ENCODE peak calls at places on chromosomes 3 and 15, in five cellular contexts. W, E, N, A and V are unnamed samples.
A peak's percentile ranks its signal among the peaks of the same experiment; 100 is the strongest.

GRCh38 chr3:53184701-53185100 is 23.7 kb downstream of the PRKCD start:
- DNase-seq in E (no peak), A (no peak), W (no peak), N (no peak), V (no peak)

GRCh38 chr3:33006081-33006480 is 54.6 kb downstream of the CCR4 start:
- DNase-seq in N (no peak), E (no peak), W (peak; percentile 56), A (no peak), V (no peak)

GRCh38 chr3:38567498-38567897 is 71.4 kb downstream of the EXOG start:
- DNase-seq in E (no peak), W (no peak), A (no peak), N (no peak), V (no peak)

GRCh38 chr3:160016972-160017371 is 28.3 kb downstream of the IL12A start:
- DNase-seq in N (peak; percentile 87), E (peak; percentile 83), W (no peak), A (no peak), V (no peak)

GRCh38 chr3:153901991-153902390 is 219.2 kb upstream of the ARHGEF26 start:
- DNase-seq in N (peak; percentile 63), E (no peak), W (no peak), A (peak; percentile 50), V (no peak)

GRCh38 chr15:58521293-58521991 is 89.7 kb downstream of the LIPC start:
- DNase-seq in E (no peak), W (no peak), A (peak; percentile 80), N (peak; percentile 93), V (peak; percentile 34)

GRCh38 chr15:100093211-100094126 is 248.3 kb downstream of the ADAMTS17 start:
- DNase-seq in N (peak; percentile 89), E (no peak), W (no peak), A (no peak), V (no peak)

GRCh38 chr15:38130200-38130567 is 122.5 kb upstream of the SPRED1 start:
- DNase-seq in W (peak; percentile 4), N (no peak), A (peak; percentile 67), E (peak; percentile 33), V (no peak)

GRCh38 chr3:172129868-172130751 is 90.7 kb downstream of the FNDC3B start:
- DNase-seq in N (peak; percentile 98), A (peak; percentile 98), E (no peak), W (no peak), V (peak; percentile 91)

GRCh38 chr15:47988564-47988963 is 132.2 kb upstream of the SLC24A5 start:
- DNase-seq in W (no peak), E (no peak), N (no peak), A (no peak), V (no peak)

GRCh38 chr15:74345051-74345450 is 22.4 kb downstream of the CYP11A1 start:
- DNase-seq in E (no peak), N (no peak), W (no peak), A (peak; percentile 31), V (no peak)

GRCh38 chr3:86702381-86702958 is 288.5 kb downstream of the VGLL3 start:
- DNase-seq in A (peak; percentile 24), N (peak; percentile 33), W (peak; percentile 24), E (peak; percentile 13), V (no peak)

GRCh38 chr3:36362973-36363372 is 17.3 kb upstream of the STAC start:
- DNase-seq in E (no peak), A (peak; percentile 79), N (peak; percentile 81), W (no peak), V (peak; percentile 18)

GRCh38 chr3:159045279-159045678 is 243.4 kb downstream of the MFSD1 start:
- DNase-seq in A (no peak), W (no peak), N (no peak), E (no peak), V (no peak)

GRCh38 chr3:172536505-172536904 is 13.3 kb upstream of the TNFSF10 start:
- DNase-seq in E (no peak), W (no peak), A (no peak), N (peak; percentile 21), V (no peak)

GRCh38 chr3:123870033-123870432 is 14.1 kb downstream of the MYLK start:
- DNase-seq in E (peak; percentile 72), N (peak; percentile 76), W (no peak), A (peak; percentile 79), V (no peak)

GRCh38 chr15:65333441-65333820 is 29.0 kb downstream of the RNU5B-1 start:
- DNase-seq in W (no peak), A (no peak), N (no peak), E (no peak), V (no peak)

GRCh38 chr3:133838296-133838789 is 32.7 kb downstream of the SRPRB start:
- DNase-seq in A (no peak), E (no peak), N (no peak), W (no peak), V (no peak)

GRCh38 chr15:29774900-29775299 is 47.4 kb downstream of the TJP1 start:
- DNase-seq in W (no peak), N (peak; percentile 54), E (no peak), A (peak; percentile 77), V (peak; percentile 54)

GRCh38 chr3:175041369-175041768 is 182.2 kb downstream of the NAALADL2 start:
- DNase-seq in A (peak; percentile 15), E (no peak), W (no peak), N (peak; percentile 49), V (no peak)

GRCh38 chr3:99246010-99246654 is 344.6 kb upstream of the DCBLD2 start:
- DNase-seq in N (peak; percentile 80), W (no peak), A (peak; percentile 70), E (no peak), V (no peak)

GRCh38 chr3:151430821-151431484 is 29.9 kb downstream of the IGSF10 start:
- DNase-seq in A (peak; percentile 51), W (no peak), E (no peak), N (no peak), V (no peak)

GRCh38 chr3:197554562-197555280 is 1.0 kb downstream of the BDH1 start:
- DNase-seq in N (peak; percentile 98), A (peak; percentile 99), E (peak; percentile 100), W (peak; percentile 99), V (peak; percentile 92)

GRCh38 chr3:105853801-105854432 is 14.9 kb downstream of the CBLB start:
- DNase-seq in N (no peak), W (no peak), E (peak; percentile 15), A (no peak), V (no peak)

GRCh38 chr3:177287231-177287630 is 89.9 kb upstream of the TBL1XR1 start:
- DNase-seq in N (no peak), A (no peak), E (no peak), W (no peak), V (no peak)

GRCh38 chr3:42662037-42662812 is 8.7 kb downstream of the ZBTB47 start:
- DNase-seq in W (no peak), A (no peak), N (no peak), E (no peak), V (no peak)

GRCh38 chr3:157066335-157067071 is 93.4 kb downstream of the CCNL1 start:
- DNase-seq in A (peak; percentile 75), N (peak; percentile 61), E (no peak), W (no peak), V (no peak)

GRCh38 chr15:95018888-95019545 is 787.7 kb downstream of the MCTP2 start:
- DNase-seq in A (peak; percentile 88), E (peak; percentile 52), W (no peak), N (peak; percentile 78), V (no peak)

GRCh38 chr3:58353722-58354553 is 21.2 kb downstream of the PXK start:
- DNase-seq in N (no peak), E (no peak), W (no peak), A (peak; percentile 48), V (no peak)

GRCh38 chr3:69819283-69819682 is 80.0 kb downstream of the MITF start:
- DNase-seq in N (no peak), A (no peak), E (no peak), W (no peak), V (no peak)

GRCh38 chr15:92657486-92657885 is 1.9 kb upstream of the FAM174B start:
- DNase-seq in W (no peak), E (no peak), N (no peak), A (no peak), V (no peak)
- TF ChIP-seq EZH2phosphoT487 in W (no peak), E (no peak), N (no peak), A (no peak), V (no peak)

GRCh38 chr3:47407896-47408838 is 27.3 kb downstream of the PTPN23 start:
- DNase-seq in E (no peak), N (no peak), W (no peak), A (no peak), V (no peak)
- H4K20me1 ChIP-seq in E (no peaks in the 10 kb centered on the region), N (peaks cover 4% of the 10 kb centered on the region), W (peaks cover 8% of the 10 kb centered on the region), A (peaks cover 7% of the 10 kb centered on the region), V (no peaks in the 10 kb centered on the region)

GRCh38 chr3:195020921-195021320 is 250.0 kb downstream of the XXYLT1 start:
- DNase-seq in A (no peak), E (no peak), W (no peak), N (no peak), V (no peak)
- TF ChIP-seq EZH2phosphoT487 in A (no peak), E (no peak), W (no peak), N (no peak), V (no peak)

GRCh38 chr3:43995078-43995928 is 246.4 kb upstream of the TOPAZ1 start:
- DNase-seq in N (peak; percentile 50), E (peak; percentile 51), W (peak; percentile 77), A (peak; percentile 70), V (no peak)
- H4K20me1 ChIP-seq in N (no peaks in the 10 kb centered on the region), E (no peaks in the 10 kb centered on the region), W (peaks cover 21% of the 10 kb centered on the region), A (no peaks in the 10 kb centered on the region), V (no peaks in the 10 kb centered on the region)

GRCh38 chr3:113234028-113234427 is 22.7 kb downstream of the BOC start:
- DNase-seq in W (no peak), N (no peak), A (no peak), E (no peak), V (no peak)

GRCh38 chr3:113232367-113232766 is 21.0 kb downstream of the BOC start:
- DNase-seq in E (no peak), N (peak; percentile 12), A (peak; percentile 53), W (no peak), V (no peak)

GRCh38 chr3:113231827-113232253 is 20.5 kb downstream of the BOC start:
- DNase-seq in W (no peak), E (no peak), A (peak; percentile 89), N (peak; percentile 95), V (peak; percentile 50)

GRCh38 chr3:113233497-113233896 is 22.1 kb downstream of the BOC start:
- DNase-seq in N (no peak), W (no peak), A (no peak), E (no peak), V (no peak)

DNA sequence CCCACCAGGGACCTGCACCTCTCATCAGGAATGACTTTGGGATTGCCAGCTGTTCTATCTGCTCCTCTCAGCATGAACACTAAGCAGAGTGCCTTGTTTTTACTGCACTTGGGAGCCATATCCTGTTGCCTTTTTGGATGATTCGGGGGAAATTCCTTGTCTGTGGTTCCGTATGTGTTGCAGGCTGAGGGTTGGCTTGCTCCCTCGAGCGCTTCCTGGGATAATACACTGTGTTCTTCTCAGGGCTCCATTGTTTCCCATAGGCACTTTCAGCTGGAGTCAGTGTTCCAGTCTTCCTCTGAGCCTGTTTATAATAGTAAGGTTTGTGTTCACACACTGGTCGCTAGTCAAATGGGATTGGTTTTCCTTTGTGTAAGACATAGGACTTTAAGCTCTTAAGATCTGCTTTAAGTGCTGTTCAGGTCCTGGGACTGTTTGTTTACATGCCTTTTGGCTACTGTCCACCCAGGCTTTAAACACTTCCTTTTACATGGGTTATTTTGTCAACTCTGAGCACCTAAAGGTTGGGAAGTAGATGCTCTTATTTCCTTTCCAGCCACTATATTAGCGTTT is 23.4 kb downstream of the BOC start:
- DNase-seq in W (peak; percentile 67), A (peak; percentile 27), N (no peak), E (no peak), V (no peak)
- TF ChIP-seq EZH2phosphoT487 in W (no peak), A (no peak), N (no peak), E (no peak), V (no peak)

GRCh38 chr3:193228206-193228605 is 12.8 kb upstream of the PLAAT1 start:
- DNase-seq in E (no peak), W (peak; percentile 17), A (no peak), N (no peak), V (no peak)
- H4K20me1 ChIP-seq in E (no peaks in the 10 kb centered on the region), W (no peaks in the 10 kb centered on the region), A (no peaks in the 10 kb centered on the region), N (no peaks in the 10 kb centered on the region), V (no peaks in the 10 kb centered on the region)